ENCODE peak calls at places on chromosomes 6 and 20, in five cellular contexts. B is endodermal cell, A is neural progenitor cell, D is keratinocyte, U is pancreas. P is an unnamed sample.

GRCh38 chr20:61436268-61436667 is 184.2 kb downstream of the CDH4 start:
- DNase-seq in U (no peak), D (peak; percentile 48), A (no peak), B (no peak), P (no peak)

GRCh38 chr6:149750136-149750609 is 632 bp downstream of the PCMT1 start:
- DNase-seq in U (peak; percentile 37), D (no peak), B (peak; percentile 91), A (peak; percentile 72), P (peak; percentile 8)

GRCh38 chr6:129929433-129929832 is 68.3 kb upstream of the TMEM244 start:
- DNase-seq in U (no peak), D (peak; percentile 30), B (no peak), A (no peak), P (no peak)

GRCh38 chr6:112027942-112028674 is 25.8 kb upstream of the CCN6 start:
- DNase-seq in B (no peak), D (no peak), A (no peak), U (no peak), P (peak; percentile 28)

GRCh38 chr6:16296061-16296670 is 57.8 kb downstream of the GMPR start:
- DNase-seq in A (no peak), D (no peak), U (no peak), B (no peak), P (no peak)

GRCh38 chr6:146422789-146423188 is 120.8 kb upstream of the RAB32 start:
- DNase-seq in D (no peak), A (no peak), B (no peak), U (no peak), P (no peak)

GRCh38 chr6:108661430-108661829 is 100.7 kb downstream of the FOXO3 start:
- DNase-seq in D (no peak), B (no peak), A (no peak), U (no peak), P (no peak)

GRCh38 chr6:47321582-47321981 is 11.9 kb upstream of the TNFRSF21 start:
- DNase-seq in B (no peak), A (no peak), U (no peak), D (no peak), P (no peak)

GRCh38 chr6:25088513-25088912 is 152.8 kb upstream of the RIPOR2 start:
- DNase-seq in U (no peak), B (no peak), A (no peak), D (no peak), P (no peak)

GRCh38 chr20:6265204-6265904 is 142.5 kb upstream of the FERMT1 start:
- DNase-seq in U (peak; percentile 13), A (peak; percentile 42), D (no peak), B (no peak), P (no peak)

GRCh38 chr6:135505222-135505621 is 7.7 kb upstream of the AHI1 start:
- DNase-seq in U (no peak), D (no peak), B (no peak), A (no peak), P (no peak)

GRCh38 chr6:36848658-36849441 is 9.6 kb upstream of the CPNE5 start:
- DNase-seq in U (peak; percentile 76), D (no peak), B (peak; percentile 90), A (peak; percentile 91), P (no peak)

GRCh38 chr6:24879351-24879750 is 56.4 kb downstream of the RIPOR2 start:
- DNase-seq in B (no peak), A (no peak), U (no peak), D (no peak), P (no peak)

GRCh38 chr6:133983099-133983939 is 30.3 kb downstream of the TBPL1 start:
- DNase-seq in D (no peak), B (peak; percentile 57), U (no peak), A (peak; percentile 30), P (peak; percentile 36)

GRCh38 chr6:135537782-135538301 is 40.3 kb upstream of the AHI1 start:
- DNase-seq in B (peak; percentile 63), U (no peak), A (no peak), D (peak; percentile 53), P (no peak)

GRCh38 chr6:123393333-123393732 is 243.4 kb downstream of the TRDN start:
- DNase-seq in B (no peak), A (no peak), U (no peak), D (no peak), P (no peak)

GRCh38 chr20:10558635-10559187 is 115.1 kb downstream of the JAG1 start:
- DNase-seq in U (no peak), A (no peak), D (peak; percentile 87), B (no peak), P (no peak)

GRCh38 chr20:51636123-51636522 is 93.6 kb upstream of the NFATC2 start:
- DNase-seq in D (no peak), B (no peak), A (no peak), U (no peak), P (no peak)

GRCh38 chr6:36616888-36617521 is 22.8 kb downstream of the SRSF3 start:
- DNase-seq in D (peak; percentile 92), U (peak; percentile 85), B (no peak), A (no peak), P (no peak)

GRCh38 chr6:13496508-13497180 is 9.2 kb upstream of the GFOD1 start:
- DNase-seq in B (no peak), A (no peak), D (no peak), U (no peak), P (no peak)

GRCh38 chr20:57391439-57392129 is 388 bp downstream of the RBM38 start:
- DNase-seq in U (peak; percentile 23), D (no peak), B (no peak), A (peak; percentile 54), P (no peak)

GRCh38 chr20:51525241-51526104 is 17.0 kb downstream of the NFATC2 start:
- DNase-seq in A (no peak), B (no peak), D (no peak), U (no peak), P (no peak)

GRCh38 chr20:17610566-17611289 is 40.9 kb downstream of the DSTN start:
- DNase-seq in U (no peak), D (no peak), A (no peak), B (peak; percentile 59), P (peak; percentile 53)

GRCh38 chr6:25138697-25139051 is 140.5 kb upstream of the CARMIL1 start:
- DNase-seq in U (no peak), B (no peak), D (no peak), A (no peak), P (no peak)

GRCh38 chr6:57089265-57089664 is 723 bp upstream of the ZNF451 start:
- DNase-seq in U (no peak), A (peak; percentile 11), B (no peak), D (no peak), P (no peak)

GRCh38 chr6:160520043-160520904 is 143.8 kb downstream of the LPA start:
- DNase-seq in D (no peak), A (peak; percentile 83), U (peak; percentile 71), B (peak; percentile 93), P (peak; percentile 67)
- TF ChIP-seq CTCF in D (no peak), A (no peak), U (no peak), B (no peak), P (peak; percentile 62)

DNA sequence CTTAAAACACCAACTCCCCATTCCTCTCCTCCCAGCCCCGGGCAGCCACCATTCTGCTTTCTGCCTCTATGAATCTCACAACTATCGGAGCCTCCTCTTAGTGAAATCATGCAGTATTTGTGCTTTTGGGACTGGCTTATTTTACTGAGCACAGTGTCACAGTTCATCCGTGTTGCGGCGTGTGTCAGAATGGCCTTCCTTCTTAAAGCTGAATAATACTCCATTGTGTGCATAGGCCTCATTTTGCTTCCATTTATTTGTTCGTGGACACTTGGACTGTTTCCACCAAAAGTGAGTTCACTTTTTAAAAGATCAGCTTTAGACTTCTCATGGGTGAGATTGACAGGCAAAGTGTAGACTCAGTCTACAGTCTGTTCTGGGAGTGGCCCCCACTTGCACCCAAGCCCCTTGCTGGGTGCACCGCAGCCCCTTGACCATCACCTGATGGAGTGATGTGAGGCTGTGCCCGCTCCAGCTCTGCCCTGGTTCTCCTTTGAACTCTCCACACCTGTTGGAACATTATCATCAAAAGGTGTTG is 12.6 kb downstream of the DUSP22 start:
- DNase-seq in U (no peak), B (no peak), D (no peak), A (no peak), P (no peak)
- H3K9me3 ChIP-seq in U (no peaks in the 10 kb centered on the region), B (peaks cover 5% of the 10 kb centered on the region), D (peaks cover 8% of the 10 kb centered on the region), A (no peaks in the 10 kb centered on the region), P (no peaks in the 10 kb centered on the region)

GRCh38 chr6:83605517-83605916 is 93.2 kb downstream of the PRSS35 start:
- DNase-seq in U (no peak), B (peak; percentile 53), D (no peak), A (peak; percentile 6), P (no peak)
- TF ChIP-seq CTCF in U (no peak), B (peak; percentile 61), D (no peak), A (peak; percentile 21), P (no peak)

GRCh38 chr6:10883312-10884244 is 1.7 kb upstream of the GCM2 start:
- DNase-seq in A (peak; percentile 49), B (peak; percentile 57), U (no peak), D (no peak), P (no peak)
- H3K9me3 ChIP-seq in A (no peaks in the 10 kb centered on the region), B (no peaks in the 10 kb centered on the region), U (no peaks in the 10 kb centered on the region), D (no peaks in the 10 kb centered on the region), P (no peaks in the 10 kb centered on the region)

DNA sequence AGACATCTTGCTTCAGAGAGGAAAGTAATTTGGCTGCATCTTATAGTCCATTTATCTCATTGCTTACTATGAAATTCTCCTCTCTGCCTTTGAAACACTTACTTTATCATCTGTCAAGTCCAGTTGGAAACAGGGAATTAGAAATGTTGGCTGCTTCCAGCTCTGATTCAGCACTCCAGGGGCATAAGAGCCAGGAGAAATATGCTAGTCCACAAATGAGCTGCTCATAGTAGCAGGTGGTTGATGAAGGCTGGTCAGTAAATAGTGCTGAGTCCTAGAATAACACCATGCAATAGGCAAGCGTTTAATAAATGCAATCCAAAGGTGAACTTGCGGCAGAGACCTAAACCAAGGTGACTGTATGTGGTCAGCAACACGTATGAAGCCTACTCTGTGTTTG is 227.2 kb downstream of the SLC35F1 start:
- DNase-seq in B (no peak), A (no peak), U (no peak), D (no peak), P (no peak)
- TF ChIP-seq CTCF in B (no peak), A (no peak), U (no peak), D (no peak), P (no peak)

DNA sequence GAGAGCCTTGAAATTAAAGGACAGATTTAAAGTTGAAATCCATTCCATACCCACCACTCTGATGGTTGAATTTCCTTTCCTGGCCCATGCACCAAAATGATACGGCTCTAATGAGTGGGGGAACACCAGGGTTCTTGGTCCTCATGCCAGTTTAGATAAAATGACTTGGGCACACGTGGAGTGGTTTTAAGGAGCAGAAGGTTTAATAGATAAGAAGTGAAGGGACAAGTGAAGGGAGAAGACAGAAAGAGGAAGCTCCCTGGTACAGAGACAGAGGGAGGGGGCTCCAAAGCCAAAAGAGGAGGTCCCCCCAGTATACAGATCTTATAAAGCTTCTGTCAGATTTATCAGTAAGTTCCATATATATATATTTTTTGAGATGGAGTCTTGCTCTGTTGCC is 22.7 kb downstream of the NCOA3 start:
- DNase-seq in B (no peak), A (no peak), U (no peak), D (no peak), P (no peak)
- H3K9me3 ChIP-seq in B (peaks cover 64% of the 10 kb centered on the region), A (no peaks in the 10 kb centered on the region), U (no peaks in the 10 kb centered on the region), D (peaks cover 16% of the 10 kb centered on the region), P (peaks cover 19% of the 10 kb centered on the region)

GRCh38 chr6:33502486-33502885 is 48.1 kb downstream of the ZBTB9 start:
- DNase-seq in D (no peak), B (peak; percentile 27), U (no peak), A (no peak), P (no peak)

GRCh38 chr6:33492093-33492492 is 37.7 kb downstream of the ZBTB9 start:
- DNase-seq in D (no peak), B (peak; percentile 61), U (no peak), A (peak; percentile 46), P (no peak)

GRCh38 chr6:33497157-33497556 is 42.8 kb downstream of the ZBTB9 start:
- DNase-seq in A (no peak), D (no peak), U (no peak), B (no peak), P (no peak)
- TF ChIP-seq CTCF in A (no peak), D (no peak), U (no peak), B (peak; percentile 35), P (no peak)